ENCODE peak calls at places on chromosomes 7 and 10, in nine cellular contexts. V is colonic mucosa; W is lower lobe of right lung; T is GM23248; Z is CD4-positive, CD25-positive, alpha-beta regulatory T cell; O is neuronal stem cell; K is CD8-positive, alpha-beta T cell; U is body of pancreas; P is endothelial cell of umbilical vein. G is an unnamed sample.

GRCh38 chr7:45258533-45259226 is 101.1 kb downstream of the RAMP3 start:
- DNase-seq in V (no peak), W (no peak), T (no peak), Z (no peak), O (no peak), K (no peak), U (no peak), P (no peak), G (no peak)

GRCh38 chr10:90227259-90227658 is 525.9 kb downstream of the KIF20B start:
- DNase-seq in V (no peak), W (no peak), T (peak; percentile 0), Z (no peak), O (no peak), K (no peak), U (no peak), P (peak; percentile 88), G (peak; percentile 32)

GRCh38 chr7:148630078-148630477 is 39.5 kb downstream of the C7orf33 start:
- DNase-seq in V (no peak), W (no peak), T (no peak), Z (no peak), O (no peak), K (no peak), U (no peak), P (no peak), G (no peak)

GRCh38 chr7:4861227-4861626 is 603 bp downstream of the PAPOLB start:
- DNase-seq in V (no peak), W (no peak), T (no peak), Z (no peak), O (no peak), K (no peak), U (no peak), P (no peak), G (no peak)

GRCh38 chr10:119516381-119517234 is 25.9 kb downstream of the RGS10 start:
- DNase-seq in V (no peak), W (peak; percentile 64), T (no peak), Z (peak; percentile 23), O (no peak), K (peak; percentile 72), U (no peak), P (no peak), G (no peak)

GRCh38 chr7:54705436-54705835 is 53.6 kb downstream of the SEC61G start:
- DNase-seq in V (no peak), W (no peak), T (peak; percentile 62), Z (no peak), O (no peak), K (no peak), U (no peak), P (peak; percentile 5), G (peak; percentile 70)

GRCh38 chr10:34637419-34637911 is 177.6 kb downstream of the PARD3 start:
- DNase-seq in V (peak; percentile 72), W (peak; percentile 63), T (peak; percentile 46), Z (peak; percentile 14), O (peak; percentile 82), K (peak; percentile 62), U (peak; percentile 68), P (peak; percentile 57), G (peak; percentile 27)

GRCh38 chr7:50699143-50699542 is 83.6 kb downstream of the GRB10 start:
- DNase-seq in V (no peak), W (no peak), T (peak; percentile 15), Z (no peak), O (no peak), K (no peak), U (no peak), P (no peak), G (no peak)

GRCh38 chr10:110361800-110362456 is 57.2 kb upstream of the SMNDC1 start:
- DNase-seq in V (no peak), W (no peak), T (no peak), Z (no peak), O (no peak), K (no peak), U (no peak), P (no peak), G (no peak)

GRCh38 chr10:57262908-57263307 is 901.8 kb upstream of the ZWINT start:
- DNase-seq in V (no peak), W (no peak), T (no peak), Z (no peak), O (no peak), K (no peak), U (no peak), P (no peak), G (no peak)

GRCh38 chr7:73717991-73718405 is 1.5 kb downstream of the STX1A start:
- DNase-seq in V (no peak), W (no peak), T (peak; percentile 96), Z (peak; percentile 38), O (no peak), K (peak; percentile 80), U (no peak), P (peak; percentile 97), G (peak; percentile 69)

DNA sequence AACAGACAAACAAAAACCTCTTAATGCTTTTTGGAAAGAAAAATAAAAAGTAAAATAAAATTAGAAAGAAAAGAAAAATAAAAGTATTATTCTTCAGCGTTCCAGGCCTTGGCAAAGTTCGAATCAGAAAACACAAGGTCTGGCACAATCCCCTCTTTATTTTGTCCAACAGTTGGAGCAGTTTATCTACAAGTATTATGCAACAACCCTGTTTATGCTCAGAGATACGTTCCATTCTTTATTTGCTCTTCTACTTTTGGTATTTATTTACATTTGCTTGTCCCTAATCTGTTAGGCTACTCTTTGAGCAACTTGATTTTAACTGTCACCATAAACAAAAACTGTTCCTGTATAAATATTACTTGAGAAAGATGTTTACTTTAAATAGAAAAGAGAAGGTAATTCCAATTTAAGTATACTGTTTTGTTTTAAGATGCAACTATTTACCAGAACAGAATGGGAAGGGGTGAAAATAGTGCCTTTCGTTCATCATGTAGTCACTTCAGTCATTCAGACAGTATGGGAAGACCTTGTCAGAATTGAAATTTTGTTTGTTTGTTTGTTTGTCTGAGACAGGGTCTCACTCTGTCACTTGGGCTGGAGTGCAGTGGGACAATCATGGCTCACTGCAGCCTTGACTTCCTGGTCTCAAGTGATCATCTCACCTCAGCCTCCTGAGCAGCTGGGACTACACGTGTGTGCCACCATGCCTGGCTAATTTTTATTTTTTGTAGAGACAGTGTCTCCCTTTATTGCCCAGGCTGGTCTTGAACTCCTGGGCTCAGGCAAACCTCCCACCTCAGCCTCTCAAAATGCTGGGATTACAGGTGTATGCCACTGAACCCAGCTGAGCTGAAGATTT is 5.7 kb downstream of the PDK4 start:
- DNase-seq in V (no peak), W (no peak), T (no peak), Z (no peak), O (no peak), K (no peak), U (no peak), P (no peak), G (no peak)
- H3K36me3 ChIP-seq in V (no peaks in the 10 kb centered on the region), W (peaks cover 90% of the 10 kb centered on the region), T (no peaks in the 10 kb centered on the region), Z (no peaks in the 10 kb centered on the region), O (no peaks in the 10 kb centered on the region), K (no peaks in the 10 kb centered on the region), U (peaks cover 11% of the 10 kb centered on the region), P (no peaks in the 10 kb centered on the region), G (no peaks in the 10 kb centered on the region)

GRCh38 chr10:129491123-129491734 is 24.2 kb downstream of the MGMT start:
- DNase-seq in V (no peak), W (no peak), T (peak; percentile 32), Z (no peak), O (no peak), K (no peak), U (no peak), P (no peak), G (no peak)

GRCh38 chr10:129481641-129482040 is 14.6 kb downstream of the MGMT start:
- DNase-seq in V (no peak), W (no peak), T (no peak), Z (no peak), O (no peak), K (no peak), U (no peak), P (no peak), G (no peak)

GRCh38 chr10:129483427-129484010 is 16.5 kb downstream of the MGMT start:
- DNase-seq in V (no peak), W (no peak), T (peak; percentile 33), Z (no peak), O (no peak), K (no peak), U (no peak), P (peak; percentile 3), G (no peak)

GRCh38 chr10:129486805-129487204 is 19.8 kb downstream of the MGMT start:
- DNase-seq in V (no peak), W (no peak), T (no peak), Z (no peak), O (no peak), K (no peak), U (no peak), P (no peak), G (no peak)
- H3K9me3 ChIP-seq in V (no peaks in the 10 kb centered on the region), W (peaks cover 58% of the 10 kb centered on the region), T (peaks cover 6% of the 10 kb centered on the region), Z (peaks cover 47% of the 10 kb centered on the region), O (peaks cover 8% of the 10 kb centered on the region), K (peaks cover 10% of the 10 kb centered on the region), U (no peaks in the 10 kb centered on the region), P (peaks cover 6% of the 10 kb centered on the region), G (peaks cover 37% of the 10 kb centered on the region)

DNA sequence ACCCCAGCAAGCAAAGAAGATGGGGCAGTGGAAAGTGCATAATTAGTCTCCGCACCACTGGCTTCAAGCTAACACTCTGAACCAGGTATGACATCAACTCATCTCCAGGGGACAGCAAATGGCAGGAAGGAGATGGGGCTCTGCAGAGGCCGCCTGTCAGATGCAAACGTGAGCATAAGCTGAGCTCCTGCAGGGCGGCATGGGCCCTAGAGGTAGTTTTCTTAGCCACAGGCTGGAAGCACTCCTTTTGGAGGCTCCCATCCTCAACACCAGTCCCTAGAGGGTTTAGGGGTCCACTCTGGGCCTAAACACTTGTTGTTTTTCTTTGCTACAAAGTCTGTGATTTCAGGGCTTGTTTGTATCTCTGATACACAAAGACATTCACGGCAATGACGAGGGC is 335.8 kb upstream of the MKI67 start:
- DNase-seq in V (no peak), W (no peak), T (no peak), Z (no peak), O (no peak), K (no peak), U (no peak), P (no peak), G (no peak)
- H3K27me3 ChIP-seq in V (no peaks in the 10 kb centered on the region), W (no peaks in the 10 kb centered on the region), T (no peaks in the 10 kb centered on the region), Z (no peaks in the 10 kb centered on the region), O (no peaks in the 10 kb centered on the region), K (no peaks in the 10 kb centered on the region), U (no peaks in the 10 kb centered on the region), P (no peaks in the 10 kb centered on the region), G (no peaks in the 10 kb centered on the region)

GRCh38 chr7:105130048-105130447 is 116.0 kb downstream of the KMT2E start:
- DNase-seq in V (no peak), W (no peak), T (no peak), Z (no peak), O (no peak), K (no peak), U (no peak), P (no peak), G (no peak)

GRCh38 chr7:105127179-105127578 is 113.2 kb downstream of the KMT2E start:
- DNase-seq in V (no peak), W (no peak), T (no peak), Z (no peak), O (no peak), K (no peak), U (no peak), P (no peak), G (no peak)

GRCh38 chr7:105126436-105126975 is 112.5 kb downstream of the KMT2E start:
- DNase-seq in V (no peak), W (no peak), T (peak; percentile 70), Z (no peak), O (no peak), K (no peak), U (no peak), P (no peak), G (peak; percentile 43)

GRCh38 chr7:105122619-105123018 is 108.6 kb downstream of the KMT2E start:
- DNase-seq in V (no peak), W (no peak), T (no peak), Z (no peak), O (no peak), K (no peak), U (no peak), P (no peak), G (no peak)

GRCh38 chr7:105125745-105126144 is 111.7 kb downstream of the KMT2E start:
- DNase-seq in V (no peak), W (no peak), T (no peak), Z (no peak), O (no peak), K (no peak), U (no peak), P (no peak), G (no peak)
- H3K36me3 ChIP-seq in V (no peaks in the 10 kb centered on the region), W (peaks cover 43% of the 10 kb centered on the region), T (peaks cover 3% of the 10 kb centered on the region), Z (peaks cover 35% of the 10 kb centered on the region), O (peaks cover 35% of the 10 kb centered on the region), K (peaks cover 9% of the 10 kb centered on the region), U (no peaks in the 10 kb centered on the region), P (peaks cover 11% of the 10 kb centered on the region), G (peaks cover 3% of the 10 kb centered on the region)

G was measured in MG63.